ENCODE peak calls at places on chromosomes 13 and 19, in five cellular contexts. Q is Peyer's patch, Z is IMR-90, T is fibroblast of lung, W is Caco-2. V is an unnamed sample.

GRCh38 chr13:29436291-29436690 is 159.2 kb downstream of the SLC7A1 start:
- DNase-seq in Q (no peak), Z (peak; percentile 70), T (peak; percentile 58), W (no peak), V (peak; percentile 56)

GRCh38 chr19:22052644-22053013 is 345 bp downstream of the ZNF257 start:
- DNase-seq in Q (peak; percentile 44), Z (no peak), T (no peak), W (no peak), V (no peak)

GRCh38 chr13:20192470-20193141 is at the start of gene GJB2:
- DNase-seq in Q (peak; percentile 61), Z (no peak), T (no peak), W (peak; percentile 19), V (no peak)

GRCh38 chr13:113167575-113167974 is 9.1 kb downstream of the PROZ start:
- DNase-seq in Q (no peak), Z (no peak), T (no peak), W (no peak), V (no peak)

GRCh38 chr19:37172368-37173366 is at the start of gene ZNF585A:
- DNase-seq in Q (peak; percentile 97), Z (peak; percentile 97), T (peak; percentile 98), W (peak; percentile 86), V (peak; percentile 94)

GRCh38 chr19:4455742-4456565 is 1.6 kb downstream of the UBXN6 start:
- DNase-seq in Q (no peak), Z (peak; percentile 84), T (peak; percentile 78), W (no peak), V (peak; percentile 77)

GRCh38 chr19:2782357-2782935 is 627 bp downstream of the SGTA start:
- DNase-seq in Q (no peak), Z (no peak), T (no peak), W (no peak), V (no peak)

GRCh38 chr19:13055213-13056051 is 47.2 kb downstream of the LYL1 start:
- DNase-seq in Q (no peak), Z (peak; percentile 89), T (peak; percentile 95), W (no peak), V (no peak)

GRCh38 chr13:105774739-105775460 is 760.6 kb downstream of the EFNB2 start:
- DNase-seq in Q (no peak), Z (peak; percentile 2), T (no peak), W (peak; percentile 71), V (peak; percentile 97)

GRCh38 chr13:51147732-51148131 is 36.7 kb upstream of the C13orf42 start:
- DNase-seq in Q (no peak), Z (no peak), T (no peak), W (no peak), V (no peak)

GRCh38 chr19:38210458-38210987 is 13.5 kb downstream of the DPF1 start:
- DNase-seq in Q (no peak), Z (peak; percentile 28), T (peak; percentile 77), W (no peak), V (no peak)

GRCh38 chr19:7522923-7523667 is 671 bp downstream of the MCOLN1 start:
- DNase-seq in Q (no peak), Z (no peak), T (no peak), W (no peak), V (no peak)

GRCh38 chr19:449916-450315 is 10.9 kb downstream of the SHC2 start:
- DNase-seq in Q (no peak), Z (no peak), T (no peak), W (no peak), V (no peak)

GRCh38 chr13:83692800-83693199 is 189.5 kb downstream of the SLITRK1 start:
- DNase-seq in Q (no peak), Z (no peak), T (no peak), W (no peak), V (no peak)

GRCh38 chr19:55642153-55643002 is 1.1 kb upstream of the ZNF581 start:
- DNase-seq in Q (no peak), Z (no peak), T (peak; percentile 28), W (peak; percentile 47), V (no peak)

GRCh38 chr19:55638864-55639359 is 1.9 kb upstream of the ZNF580 start:
- DNase-seq in Q (no peak), Z (peak; percentile 21), T (peak; percentile 33), W (peak; percentile 78), V (no peak)

GRCh38 chr19:55640577-55641375 is at the start of gene ZNF580:
- DNase-seq in Q (peak; percentile 76), Z (peak; percentile 78), T (peak; percentile 80), W (peak; percentile 82), V (no peak)

GRCh38 chr19:55641376-55642152 is 762 bp downstream of the ZNF580 start:
- DNase-seq in Q (no peak), Z (peak; percentile 18), T (peak; percentile 42), W (no peak), V (no peak)

GRCh38 chr19:55640043-55640576 is 692 bp upstream of the ZNF580 start:
- DNase-seq in Q (peak; percentile 89), Z (peak; percentile 68), T (peak; percentile 75), W (peak; percentile 93), V (no peak)
- TF ChIP-seq CTCF in Q (peak; percentile 48), Z (peak; percentile 61), T (peak; percentile 31), W (peak; percentile 54), V (peak; percentile 52)

GRCh38 chr19:35090160-35090794 is 25.3 kb upstream of the FXYD3 start:
- DNase-seq in Q (peak; percentile 74), Z (peak; percentile 53), T (peak; percentile 69), W (peak; percentile 57), V (no peak)
- H3K4me3 ChIP-seq in Q (no peak overlapping the region), Z (no peak overlapping the region), T (no peak overlapping the region), W (no peak overlapping the region), V (no peak overlapping the region)

DNA sequence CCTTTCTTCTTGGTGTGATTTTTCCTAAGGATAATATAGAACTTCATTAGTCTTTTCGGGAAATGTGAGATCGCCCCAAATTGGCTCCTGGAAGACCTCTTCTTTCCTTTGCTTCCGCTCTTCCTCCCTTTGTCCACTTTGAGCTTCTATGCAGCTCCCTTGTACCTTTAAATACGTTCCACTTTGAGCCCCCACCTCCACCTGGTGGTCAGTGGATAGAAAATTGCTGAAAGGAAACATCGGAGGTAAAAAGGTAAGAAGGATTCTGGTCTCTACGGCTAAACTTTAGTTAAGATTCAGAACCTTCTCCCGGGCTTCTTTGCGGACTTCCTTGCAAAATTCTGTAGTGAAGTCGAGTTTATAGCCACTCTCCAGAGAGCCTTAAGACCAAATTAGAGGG is 55.0 kb upstream of the TM9SF2 start:
- DNase-seq in Q (no peak), Z (no peak), T (no peak), W (peak; percentile 57), V (no peak)
- TF ChIP-seq CTCF in Q (no peak), Z (no peak), T (no peak), W (no peak), V (no peak)

GRCh38 chr19:45137179-45137761 is 23.5 kb downstream of the NKPD1 start:
- DNase-seq in Q (no peak), Z (no peak), T (no peak), W (no peak), V (no peak)

GRCh38 chr19:45140144-45140503 is 20.7 kb downstream of the NKPD1 start:
- DNase-seq in Q (no peak), Z (no peak), T (no peak), W (no peak), V (no peak)

GRCh38 chr19:45139286-45140143 is 21.3 kb downstream of the NKPD1 start:
- DNase-seq in Q (no peak), Z (no peak), T (no peak), W (no peak), V (no peak)

GRCh38 chr19:45136507-45137178 is 24.1 kb downstream of the NKPD1 start:
- DNase-seq in Q (no peak), Z (no peak), T (no peak), W (no peak), V (no peak)

GRCh38 chr19:45138303-45138751 is 22.5 kb downstream of the NKPD1 start:
- DNase-seq in Q (no peak), Z (no peak), T (no peak), W (no peak), V (no peak)
- H3K4me3 ChIP-seq in Q (no peak overlapping the region), Z (no peak overlapping the region), T (no peak overlapping the region), W (no peak overlapping the region), V (no peak overlapping the region)

DNA sequence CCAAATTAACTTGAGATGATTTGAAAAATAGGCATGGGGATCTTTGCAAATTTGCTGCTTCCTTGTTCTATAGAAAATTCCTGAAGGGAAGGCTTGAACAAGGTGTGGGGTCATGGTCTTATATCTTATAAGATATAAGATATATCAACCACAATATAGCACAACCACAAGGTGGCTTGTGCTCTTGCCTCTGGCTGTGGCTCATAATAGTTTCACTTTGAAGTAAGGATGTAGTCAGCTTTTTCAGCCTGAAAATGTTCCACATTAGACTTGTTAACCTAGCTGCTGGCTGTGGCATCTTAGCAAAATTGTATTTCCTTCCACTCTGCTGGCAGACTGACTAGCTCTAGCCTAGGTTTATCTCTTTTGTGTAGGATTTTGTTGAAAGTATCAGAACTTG is 169.7 kb downstream of the KLF5 start:
- DNase-seq in Q (no peak), Z (peak; percentile 28), T (no peak), W (no peak), V (no peak)
- TF ChIP-seq CTCF in Q (peak; percentile 46), Z (no peak), T (no peak), W (peak; percentile 14), V (no peak)

V was measured in kidney epithelial cell.